ENCODE peak calls at places on chromosomes 16 and 17, in seven cellular contexts. One of them, this sample, is unnamed.

GRCh38 chr17:75693500-75694481 is 26.7 kb downstream of the SAP30BP start:
- DNase-seq in T-helper 2 cell: no peak
- DNase-seq in GM12865: no peak
- DNase-seq in colonic mucosa: no peak
- DNase-seq in AG08396: peak
- DNase-seq in ACHN: peak
- DNase-seq in amniotic stem cell: peak
- DNase-seq in this sample: no peak

GRCh38 chr17:17505610-17506171 is 9.5 kb upstream of the RASD1 start:
- DNase-seq in T-helper 2 cell: no peak
- DNase-seq in GM12865: no peak
- DNase-seq in colonic mucosa: no peak
- DNase-seq in AG08396: no peak
- DNase-seq in ACHN: no peak
- DNase-seq in amniotic stem cell: no peak
- DNase-seq in this sample: no peak

GRCh38 chr16:72903176-72903575 is 144.8 kb downstream of the ZFHX3 start:
- DNase-seq in T-helper 2 cell: no peak
- DNase-seq in GM12865: no peak
- DNase-seq in colonic mucosa: no peak
- DNase-seq in AG08396: no peak
- DNase-seq in ACHN: no peak
- DNase-seq in amniotic stem cell: no peak
- DNase-seq in this sample: no peak

GRCh38 chr16:89574681-89575246 is 794 bp upstream of the CPNE7 start:
- DNase-seq in T-helper 2 cell: peak
- DNase-seq in GM12865: peak
- DNase-seq in colonic mucosa: peak
- DNase-seq in AG08396: peak
- DNase-seq in ACHN: no peak
- DNase-seq in amniotic stem cell: peak
- DNase-seq in this sample: peak

GRCh38 chr16:14405611-14406537 is 224.2 kb downstream of the PARN start:
- DNase-seq in T-helper 2 cell: peak
- DNase-seq in GM12865: peak
- DNase-seq in colonic mucosa: peak
- DNase-seq in AG08396: peak
- DNase-seq in ACHN: peak
- DNase-seq in amniotic stem cell: no peak
- DNase-seq in this sample: peak

GRCh38 chr17:64092111-64092510 is 37.8 kb downstream of the ERN1 start:
- DNase-seq in T-helper 2 cell: no peak
- DNase-seq in GM12865: peak
- DNase-seq in colonic mucosa: no peak
- DNase-seq in AG08396: no peak
- DNase-seq in ACHN: no peak
- DNase-seq in amniotic stem cell: no peak
- DNase-seq in this sample: no peak

GRCh38 chr17:76048711-76049110 is 21.6 kb upstream of the EVPL start:
- DNase-seq in T-helper 2 cell: no peak
- DNase-seq in GM12865: no peak
- DNase-seq in colonic mucosa: no peak
- DNase-seq in AG08396: no peak
- DNase-seq in ACHN: no peak
- DNase-seq in amniotic stem cell: no peak
- DNase-seq in this sample: peak

GRCh38 chr16:69927056-69927757 is 23.9 kb upstream of the CLEC18A start:
- DNase-seq in T-helper 2 cell: no peak
- DNase-seq in GM12865: no peak
- DNase-seq in colonic mucosa: no peak
- DNase-seq in AG08396: peak
- DNase-seq in ACHN: peak
- DNase-seq in amniotic stem cell: no peak
- DNase-seq in this sample: no peak

GRCh38 chr17:28897769-28898259 is 281 bp upstream of the FLOT2 start:
- DNase-seq in T-helper 2 cell: no peak
- DNase-seq in GM12865: no peak
- DNase-seq in colonic mucosa: no peak
- DNase-seq in AG08396: no peak
- DNase-seq in ACHN: no peak
- DNase-seq in amniotic stem cell: no peak
- DNase-seq in this sample: peak

GRCh38 chr16:30697264-30698138 is 1.5 kb upstream of the SRCAP start:
- DNase-seq in T-helper 2 cell: no peak
- DNase-seq in GM12865: no peak
- DNase-seq in colonic mucosa: no peak
- DNase-seq in AG08396: peak
- DNase-seq in ACHN: no peak
- DNase-seq in amniotic stem cell: peak
- DNase-seq in this sample: peak

GRCh38 chr16:10752843-10753523 is 9.3 kb downstream of the NUBP1 start:
- DNase-seq in T-helper 2 cell: no peak
- DNase-seq in GM12865: peak
- DNase-seq in colonic mucosa: peak
- DNase-seq in AG08396: no peak
- DNase-seq in ACHN: no peak
- DNase-seq in amniotic stem cell: no peak
- DNase-seq in this sample: peak

GRCh38 chr16:11914210-11914758 is 1.5 kb downstream of the GSPT1 start:
- DNase-seq in T-helper 2 cell: no peak
- DNase-seq in GM12865: peak
- DNase-seq in colonic mucosa: no peak
- DNase-seq in AG08396: no peak
- DNase-seq in ACHN: no peak
- DNase-seq in amniotic stem cell: no peak
- DNase-seq in this sample: no peak

GRCh38 chr16:88936008-88936912 is 40.7 kb downstream of the CBFA2T3 start:
- DNase-seq in T-helper 2 cell: no peak
- DNase-seq in GM12865: peak
- DNase-seq in colonic mucosa: peak
- DNase-seq in AG08396: no peak
- DNase-seq in ACHN: no peak
- DNase-seq in amniotic stem cell: no peak
- DNase-seq in this sample: peak

GRCh38 chr16:57620316-57621231 is 7.9 kb upstream of the ADGRG1 start:
- DNase-seq in T-helper 2 cell: no peak
- DNase-seq in GM12865: no peak
- DNase-seq in colonic mucosa: peak
- DNase-seq in AG08396: no peak
- DNase-seq in ACHN: no peak
- DNase-seq in amniotic stem cell: no peak
- DNase-seq in this sample: no peak

GRCh38 chr16:57615813-57616212 is 12.6 kb upstream of the ADGRG1 start:
- DNase-seq in T-helper 2 cell: no peak
- DNase-seq in GM12865: no peak
- DNase-seq in colonic mucosa: peak
- DNase-seq in AG08396: no peak
- DNase-seq in ACHN: no peak
- DNase-seq in amniotic stem cell: no peak
- DNase-seq in this sample: no peak

GRCh38 chr17:35775583-35775982 is 14.9 kb downstream of the C17orf50 start:
- DNase-seq in T-helper 2 cell: no peak
- DNase-seq in GM12865: no peak
- DNase-seq in colonic mucosa: peak
- DNase-seq in AG08396: no peak
- DNase-seq in ACHN: no peak
- DNase-seq in amniotic stem cell: no peak
- DNase-seq in this sample: no peak

GRCh38 chr16:79595916-79596450 is 4.6 kb downstream of the MAF start:
- DNase-seq in T-helper 2 cell: no peak
- DNase-seq in GM12865: no peak
- DNase-seq in colonic mucosa: no peak
- DNase-seq in AG08396: no peak
- DNase-seq in ACHN: no peak
- DNase-seq in amniotic stem cell: no peak
- DNase-seq in this sample: no peak

GRCh38 chr17:43669971-43670644 is 8.4 kb upstream of the MEOX1 start:
- DNase-seq in T-helper 2 cell: no peak
- DNase-seq in GM12865: no peak
- DNase-seq in colonic mucosa: peak
- DNase-seq in AG08396: no peak
- DNase-seq in ACHN: no peak
- DNase-seq in amniotic stem cell: no peak
- DNase-seq in this sample: no peak

GRCh38 chr16:61929801-61930200 is 106.4 kb downstream of the CDH8 start:
- DNase-seq in T-helper 2 cell: no peak
- DNase-seq in GM12865: no peak
- DNase-seq in colonic mucosa: no peak
- DNase-seq in AG08396: no peak
- DNase-seq in ACHN: no peak
- DNase-seq in amniotic stem cell: no peak
- DNase-seq in this sample: no peak

GRCh38 chr17:81710514-81711308 is 1.4 kb upstream of the SLC25A10 start:
- DNase-seq in T-helper 2 cell: no peak
- DNase-seq in GM12865: no peak
- DNase-seq in colonic mucosa: peak
- DNase-seq in AG08396: no peak
- DNase-seq in ACHN: no peak
- DNase-seq in amniotic stem cell: no peak
- DNase-seq in this sample: no peak

GRCh38 chr17:74086992-74087391 is 116.5 kb upstream of the RPL38 start:
- DNase-seq in T-helper 2 cell: no peak
- DNase-seq in GM12865: no peak
- DNase-seq in colonic mucosa: no peak
- DNase-seq in AG08396: no peak
- DNase-seq in ACHN: no peak
- DNase-seq in amniotic stem cell: no peak
- DNase-seq in this sample: no peak

GRCh38 chr17:29747660-29748059 is 124.9 kb upstream of the CORO6 start:
- DNase-seq in T-helper 2 cell: no peak
- DNase-seq in GM12865: no peak
- DNase-seq in colonic mucosa: no peak
- DNase-seq in AG08396: no peak
- DNase-seq in ACHN: no peak
- DNase-seq in amniotic stem cell: no peak
- DNase-seq in this sample: no peak

GRCh38 chr16:21263640-21264211 is 14.4 kb downstream of the CRYM start:
- DNase-seq in T-helper 2 cell: no peak
- DNase-seq in GM12865: peak
- DNase-seq in colonic mucosa: peak
- DNase-seq in AG08396: peak
- DNase-seq in ACHN: peak
- DNase-seq in amniotic stem cell: no peak
- DNase-seq in this sample: peak

GRCh38 chr16:28866454-28866804 is 2.8 kb downstream of the SH2B1 start:
- DNase-seq in T-helper 2 cell: no peak
- DNase-seq in GM12865: no peak
- DNase-seq in colonic mucosa: no peak
- DNase-seq in AG08396: no peak
- DNase-seq in ACHN: no peak
- DNase-seq in amniotic stem cell: no peak
- DNase-seq in this sample: no peak

GRCh38 chr17:73657473-73658116 is 13.3 kb upstream of the SDK2 start:
- DNase-seq in T-helper 2 cell: no peak
- DNase-seq in GM12865: no peak
- DNase-seq in colonic mucosa: peak
- DNase-seq in AG08396: no peak
- DNase-seq in ACHN: peak
- DNase-seq in amniotic stem cell: no peak
- DNase-seq in this sample: peak

GRCh38 chr17:34562387-34562786 is 17.0 kb upstream of the TMEM132E start:
- DNase-seq in T-helper 2 cell: no peak
- DNase-seq in GM12865: peak
- DNase-seq in colonic mucosa: no peak
- DNase-seq in AG08396: no peak
- DNase-seq in ACHN: peak
- DNase-seq in amniotic stem cell: no peak
- DNase-seq in this sample: peak

GRCh38 chr17:10652984-10653680 is 4.0 kb downstream of the MYH3 start:
- DNase-seq in T-helper 2 cell: no peak
- DNase-seq in GM12865: no peak
- DNase-seq in colonic mucosa: no peak
- DNase-seq in AG08396: no peak
- DNase-seq in ACHN: no peak
- DNase-seq in amniotic stem cell: no peak
- DNase-seq in this sample: no peak

GRCh38 chr17:42675348-42675983 is 1.3 kb downstream of the PLEKHH3 start:
- DNase-seq in T-helper 2 cell: no peak
- DNase-seq in GM12865: peak
- DNase-seq in colonic mucosa: no peak
- DNase-seq in AG08396: peak
- DNase-seq in ACHN: no peak
- DNase-seq in amniotic stem cell: no peak
- DNase-seq in this sample: peak

GRCh38 chr17:79608729-79609039 is 2.2 kb downstream of the RBFOX3 start:
- DNase-seq in T-helper 2 cell: no peak
- DNase-seq in GM12865: no peak
- DNase-seq in colonic mucosa: no peak
- DNase-seq in AG08396: no peak
- DNase-seq in ACHN: no peak
- DNase-seq in amniotic stem cell: no peak
- DNase-seq in this sample: no peak

GRCh38 chr17:63222655-63223054 is 223.5 kb downstream of the CYB561 start:
- DNase-seq in T-helper 2 cell: no peak
- DNase-seq in GM12865: no peak
- DNase-seq in colonic mucosa: no peak
- DNase-seq in AG08396: no peak
- DNase-seq in ACHN: no peak
- DNase-seq in amniotic stem cell: no peak
- DNase-seq in this sample: peak

GRCh38 chr16:27547134-27547533 is 2.6 kb downstream of the GTF3C1 start:
- DNase-seq in T-helper 2 cell: no peak
- DNase-seq in GM12865: peak
- DNase-seq in colonic mucosa: no peak
- DNase-seq in AG08396: peak
- DNase-seq in ACHN: no peak
- DNase-seq in amniotic stem cell: no peak
- DNase-seq in this sample: peak

GRCh38 chr17:40538019-40538935 is 27.0 kb downstream of the CCR7 start:
- DNase-seq in T-helper 2 cell: no peak
- DNase-seq in GM12865: no peak
- DNase-seq in colonic mucosa: no peak
- DNase-seq in AG08396: no peak
- DNase-seq in ACHN: no peak
- DNase-seq in amniotic stem cell: no peak
- DNase-seq in this sample: no peak

GRCh38 chr17:69581061-69581955 is 166.8 kb downstream of the MAP2K6 start:
- DNase-seq in T-helper 2 cell: no peak
- DNase-seq in GM12865: peak
- DNase-seq in colonic mucosa: no peak
- DNase-seq in AG08396: no peak
- DNase-seq in ACHN: peak
- DNase-seq in amniotic stem cell: no peak
- DNase-seq in this sample: peak